ENCODE peak calls at places on chromosomes 5 and 9, in six cellular contexts. One of them, this sample, is unnamed.

GRCh38 chr5:91272858-91273257 is 110.3 kb downstream of the ARRDC3 start:
- DNase-seq in activated CD4-positive, alpha-beta T cell treated with anti-CD3 and anti-CD28 coated beads, Interleukin-2, amount 50 U/mL, for 48 hours: no peak
- DNase-seq in GM12891: no peak
- DNase-seq in GM23248: peak; percentile 25
- DNase-seq in EL: peak; percentile 14
- DNase-seq in SJCRH30: no peak
- DNase-seq in this sample: peak; percentile 45

GRCh38 chr5:171770153-171770552 is 15.5 kb upstream of the SMIM23 start:
- DNase-seq in activated CD4-positive, alpha-beta T cell treated with anti-CD3 and anti-CD28 coated beads, Interleukin-2, amount 50 U/mL, for 48 hours: no peak
- DNase-seq in GM12891: no peak
- DNase-seq in GM23248: no peak
- DNase-seq in EL: no peak
- DNase-seq in SJCRH30: no peak
- DNase-seq in this sample: no peak

GRCh38 chr5:139251281-139251687 is 42.3 kb upstream of the MATR3 start:
- DNase-seq in activated CD4-positive, alpha-beta T cell treated with anti-CD3 and anti-CD28 coated beads, Interleukin-2, amount 50 U/mL, for 48 hours: peak; percentile 49
- DNase-seq in GM12891: peak; percentile 55
- DNase-seq in GM23248: no peak
- DNase-seq in EL: no peak
- DNase-seq in SJCRH30: no peak
- DNase-seq in this sample: no peak

GRCh38 chr5:32507738-32508434 is 63.3 kb upstream of the ZFR start:
- DNase-seq in activated CD4-positive, alpha-beta T cell treated with anti-CD3 and anti-CD28 coated beads, Interleukin-2, amount 50 U/mL, for 48 hours: no peak
- DNase-seq in GM12891: no peak
- DNase-seq in GM23248: peak; percentile 95
- DNase-seq in EL: peak; percentile 96
- DNase-seq in SJCRH30: no peak
- DNase-seq in this sample: peak; percentile 61

GRCh38 chr9:131800885-131801284 is 61.0 kb upstream of the RAPGEF1 start:
- DNase-seq in activated CD4-positive, alpha-beta T cell treated with anti-CD3 and anti-CD28 coated beads, Interleukin-2, amount 50 U/mL, for 48 hours: no peak
- DNase-seq in GM12891: no peak
- DNase-seq in GM23248: no peak
- DNase-seq in EL: no peak
- DNase-seq in SJCRH30: no peak
- DNase-seq in this sample: no peak

GRCh38 chr5:177362871-177363507 is 5.3 kb downstream of the RGS14 start:
- DNase-seq in activated CD4-positive, alpha-beta T cell treated with anti-CD3 and anti-CD28 coated beads, Interleukin-2, amount 50 U/mL, for 48 hours: peak; percentile 76
- DNase-seq in GM12891: peak; percentile 64
- DNase-seq in GM23248: peak; percentile 70
- DNase-seq in EL: peak; percentile 60
- DNase-seq in SJCRH30: no peak
- DNase-seq in this sample: peak; percentile 14

GRCh38 chr9:20624201-20625002 is 2.1 kb upstream of the MLLT3 start:
- DNase-seq in activated CD4-positive, alpha-beta T cell treated with anti-CD3 and anti-CD28 coated beads, Interleukin-2, amount 50 U/mL, for 48 hours: peak; percentile 34
- DNase-seq in GM12891: no peak
- DNase-seq in GM23248: peak; percentile 83
- DNase-seq in EL: peak; percentile 77
- DNase-seq in SJCRH30: peak; percentile 40
- DNase-seq in this sample: peak; percentile 86

GRCh38 chr5:126481243-126481642 is 58.0 kb downstream of the GRAMD2B start:
- DNase-seq in activated CD4-positive, alpha-beta T cell treated with anti-CD3 and anti-CD28 coated beads, Interleukin-2, amount 50 U/mL, for 48 hours: no peak
- DNase-seq in GM12891: no peak
- DNase-seq in GM23248: peak; percentile 40
- DNase-seq in EL: peak; percentile 40
- DNase-seq in SJCRH30: no peak
- DNase-seq in this sample: no peak

GRCh38 chr9:126275386-126276001 is 51.1 kb upstream of the MVB12B start:
- DNase-seq in activated CD4-positive, alpha-beta T cell treated with anti-CD3 and anti-CD28 coated beads, Interleukin-2, amount 50 U/mL, for 48 hours: no peak
- DNase-seq in GM12891: no peak
- DNase-seq in GM23248: no peak
- DNase-seq in EL: no peak
- DNase-seq in SJCRH30: peak; percentile 34
- DNase-seq in this sample: peak; percentile 3

GRCh38 chr5:173660481-173661280 is 44.2 kb upstream of the BOD1 start:
- DNase-seq in activated CD4-positive, alpha-beta T cell treated with anti-CD3 and anti-CD28 coated beads, Interleukin-2, amount 50 U/mL, for 48 hours: no peak
- DNase-seq in GM12891: no peak
- DNase-seq in GM23248: no peak
- DNase-seq in EL: no peak
- DNase-seq in SJCRH30: no peak
- DNase-seq in this sample: no peak

GRCh38 chr5:83987513-83988292 is 267.0 kb upstream of the HAPLN1 start:
- DNase-seq in activated CD4-positive, alpha-beta T cell treated with anti-CD3 and anti-CD28 coated beads, Interleukin-2, amount 50 U/mL, for 48 hours: no peak
- DNase-seq in GM12891: no peak
- DNase-seq in GM23248: no peak
- DNase-seq in EL: no peak
- DNase-seq in SJCRH30: no peak
- DNase-seq in this sample: peak; percentile 7

GRCh38 chr5:64286381-64286780 is 120.7 kb downstream of the RNF180 start:
- DNase-seq in activated CD4-positive, alpha-beta T cell treated with anti-CD3 and anti-CD28 coated beads, Interleukin-2, amount 50 U/mL, for 48 hours: no peak
- DNase-seq in GM12891: no peak
- DNase-seq in GM23248: no peak
- DNase-seq in EL: no peak
- DNase-seq in SJCRH30: no peak
- DNase-seq in this sample: no peak

GRCh38 chr5:180852510-180852909 is 8.6 kb downstream of the ZFP62 start:
- DNase-seq in activated CD4-positive, alpha-beta T cell treated with anti-CD3 and anti-CD28 coated beads, Interleukin-2, amount 50 U/mL, for 48 hours: no peak
- DNase-seq in GM12891: no peak
- DNase-seq in GM23248: peak; percentile 33
- DNase-seq in EL: no peak
- DNase-seq in SJCRH30: no peak
- DNase-seq in this sample: no peak

GRCh38 chr5:16616536-16617271 is at the start of gene RETREG1:
- DNase-seq in activated CD4-positive, alpha-beta T cell treated with anti-CD3 and anti-CD28 coated beads, Interleukin-2, amount 50 U/mL, for 48 hours: peak; percentile 76
- DNase-seq in GM12891: peak; percentile 33
- DNase-seq in GM23248: peak; percentile 51
- DNase-seq in EL: peak; percentile 43
- DNase-seq in SJCRH30: peak; percentile 28
- DNase-seq in this sample: peak; percentile 46

GRCh38 chr5:139650031-139650688 is 2.0 kb downstream of the CXXC5 start:
- DNase-seq in activated CD4-positive, alpha-beta T cell treated with anti-CD3 and anti-CD28 coated beads, Interleukin-2, amount 50 U/mL, for 48 hours: no peak
- DNase-seq in GM12891: no peak
- DNase-seq in GM23248: peak; percentile 66
- DNase-seq in EL: no peak
- DNase-seq in SJCRH30: peak; percentile 51
- DNase-seq in this sample: peak; percentile 59

GRCh38 chr5:134003957-134004625 is 684 bp downstream of the VDAC1 start:
- DNase-seq in activated CD4-positive, alpha-beta T cell treated with anti-CD3 and anti-CD28 coated beads, Interleukin-2, amount 50 U/mL, for 48 hours: peak; percentile 55
- DNase-seq in GM12891: peak; percentile 53
- DNase-seq in GM23248: peak; percentile 85
- DNase-seq in EL: peak; percentile 48
- DNase-seq in SJCRH30: peak; percentile 36
- DNase-seq in this sample: peak; percentile 54

GRCh38 chr9:122912964-122913673 is at the start of gene ZBTB6:
- DNase-seq in activated CD4-positive, alpha-beta T cell treated with anti-CD3 and anti-CD28 coated beads, Interleukin-2, amount 50 U/mL, for 48 hours: peak; percentile 69
- DNase-seq in GM12891: peak; percentile 61
- DNase-seq in GM23248: peak; percentile 93
- DNase-seq in EL: peak; percentile 89
- DNase-seq in SJCRH30: peak; percentile 87
- DNase-seq in this sample: peak; percentile 90

GRCh38 chr5:178479261-178479660 is 110.9 kb downstream of the COL23A1 start:
- DNase-seq in activated CD4-positive, alpha-beta T cell treated with anti-CD3 and anti-CD28 coated beads, Interleukin-2, amount 50 U/mL, for 48 hours: no peak
- DNase-seq in GM12891: no peak
- DNase-seq in GM23248: no peak
- DNase-seq in EL: no peak
- DNase-seq in SJCRH30: no peak
- DNase-seq in this sample: no peak

GRCh38 chr5:97425511-97425910 is 242.5 kb upstream of the RIOK2 start:
- DNase-seq in activated CD4-positive, alpha-beta T cell treated with anti-CD3 and anti-CD28 coated beads, Interleukin-2, amount 50 U/mL, for 48 hours: no peak
- DNase-seq in GM12891: no peak
- DNase-seq in GM23248: peak; percentile 33
- DNase-seq in EL: peak; percentile 15
- DNase-seq in SJCRH30: peak; percentile 6
- DNase-seq in this sample: peak; percentile 45

GRCh38 chr9:134791009-134791408 is 89.6 kb upstream of the FCN2 start:
- DNase-seq in activated CD4-positive, alpha-beta T cell treated with anti-CD3 and anti-CD28 coated beads, Interleukin-2, amount 50 U/mL, for 48 hours: no peak
- DNase-seq in GM12891: no peak
- DNase-seq in GM23248: no peak
- DNase-seq in EL: no peak
- DNase-seq in SJCRH30: no peak
- DNase-seq in this sample: no peak